ENCODE peak calls at places on chromosomes 1 and 21, in nine cellular contexts. R, I, Y, H, U, V, M, S and F are unnamed samples.

GRCh38 chr21:16775056-16775455 is 737.8 kb upstream of the CXADR start:
- DNase-seq in Y (peak), M (no peak), R (no peak), U (no peak), S (no peak), I (peak), V (no peak), H (no peak), F (no peak)

GRCh38 chr1:97190326-97190725 is 468.7 kb downstream of the PTBP2 start:
- DNase-seq in Y (peak), S (no peak), H (no peak), U (no peak), R (peak), M (no peak), I (no peak), V (no peak), F (peak)

GRCh38 chr1:247409869-247410544 is 6.0 kb upstream of the NLRP3 start:
- DNase-seq in U (no peak), Y (no peak), H (no peak), R (no peak), M (no peak), S (no peak), I (no peak), V (no peak), F (no peak)

GRCh38 chr1:70583522-70583921 is 172.5 kb downstream of the CTH start:
- DNase-seq in I (no peak), V (no peak), M (no peak), U (no peak), Y (no peak), S (no peak), R (no peak), H (no peak), F (no peak)

GRCh38 chr21:39071623-39072214 is 111.5 kb downstream of the PSMG1 start:
- DNase-seq in H (no peak), R (peak), S (no peak), Y (peak), V (no peak), M (no peak), U (no peak), I (no peak), F (peak)

GRCh38 chr1:41803656-41804055 is 115.1 kb downstream of the HIVEP3 start:
- DNase-seq in R (no peak), H (no peak), I (no peak), S (no peak), M (no peak), V (no peak), U (no peak), Y (no peak), F (peak)

GRCh38 chr1:226981386-226981817 is 41.3 kb downstream of the COQ8A start:
- DNase-seq in H (no peak), U (no peak), Y (no peak), M (no peak), R (no peak), I (no peak), V (no peak), S (no peak), F (no peak)

GRCh38 chr1:27391511-27392095 is 819 bp upstream of the GPR3 start:
- DNase-seq in S (no peak), M (no peak), U (no peak), H (peak), R (peak), V (no peak), I (peak), Y (peak), F (peak)

GRCh38 chr1:180606109-180606508 is 25.7 kb upstream of the XPR1 start:
- DNase-seq in Y (no peak), S (no peak), R (no peak), M (no peak), U (no peak), I (peak), H (no peak), V (no peak), F (no peak)
- H3K4me2 ChIP-seq in Y (no peak), S (no peak), R (no peak), M (no peak), U (no peak), I (peak), H (no peak), V (no peak), F (no peak)

DNA sequence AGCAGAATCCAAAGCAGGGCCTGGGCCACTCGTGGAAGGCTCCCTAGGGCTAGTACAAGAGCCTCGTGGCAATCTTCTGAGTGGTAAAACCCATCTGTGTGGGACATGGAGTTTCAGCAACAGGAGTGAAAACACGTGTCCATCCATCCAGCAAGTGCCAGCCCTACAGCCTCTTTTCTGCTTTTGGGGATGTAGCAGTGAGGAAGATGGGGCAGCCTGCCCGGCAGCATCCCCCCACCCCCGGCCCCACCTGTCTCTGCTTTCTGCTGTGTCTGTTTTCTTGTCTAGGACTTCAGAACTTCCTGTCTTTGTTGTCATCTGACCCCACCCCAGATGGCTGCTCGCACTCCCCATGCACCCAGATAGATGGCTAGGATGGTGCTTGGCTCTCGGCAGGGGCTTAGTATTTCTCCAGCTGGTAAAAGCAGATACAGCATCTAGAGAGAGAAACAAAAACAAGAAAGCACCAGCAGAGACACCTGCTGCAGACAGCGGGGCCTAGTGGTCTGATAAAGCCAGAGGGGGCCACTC is 1.5 kb downstream of the CPTP start:
- DNase-seq in V (no peak), I (no peak), H (no peak), U (no peak), Y (no peak), S (peak), M (no peak), R (no peak), F (no peak)
- H3K27ac ChIP-seq in V (no peak), I (no peak), H (peak), U (peak), Y (no peak), S (peak), M (no peak), R (no peak), F (no peak)

GRCh38 chr1:211579434-211580302 is 707 bp upstream of the SLC30A1 start:
- DNase-seq in I (peak), U (no peak), M (peak), V (peak), S (peak), H (no peak), R (peak), Y (peak), F (peak)

GRCh38 chr1:211578640-211579433 is at the start of gene SLC30A1:
- DNase-seq in U (peak), H (peak), Y (peak), R (peak), V (peak), S (peak), I (peak), M (peak), F (peak)

GRCh38 chr1:211577826-211578639 is 928 bp downstream of the SLC30A1 start:
- DNase-seq in V (peak), R (peak), U (no peak), M (peak), S (peak), Y (peak), H (no peak), I (peak), F (peak)

GRCh38 chr1:211581521-211581920 is 2.6 kb upstream of the SLC30A1 start:
- DNase-seq in V (no peak), S (no peak), U (no peak), R (peak), H (no peak), I (no peak), Y (no peak), M (no peak), F (no peak)

GRCh38 chr1:211580303-211580687 is 1.3 kb upstream of the SLC30A1 start:
- DNase-seq in I (peak), U (no peak), H (no peak), Y (no peak), S (no peak), R (peak), V (no peak), M (no peak), F (no peak)
- H3K4me2 ChIP-seq in I (peak), U (peak), H (peak), Y (no peak), S (peak), R (peak), V (peak), M (peak), F (peak)

GRCh38 chr1:94463765-94464330 is 45.7 kb downstream of the ABCD3 start:
- DNase-seq in S (peak), R (peak), Y (peak), V (peak), H (peak), I (peak), M (peak), U (peak), F (peak)
- H3K27ac ChIP-seq in S (no peak), R (no peak), Y (no peak), V (peak), H (no peak), I (no peak), M (no peak), U (no peak), F (no peak)

DNA sequence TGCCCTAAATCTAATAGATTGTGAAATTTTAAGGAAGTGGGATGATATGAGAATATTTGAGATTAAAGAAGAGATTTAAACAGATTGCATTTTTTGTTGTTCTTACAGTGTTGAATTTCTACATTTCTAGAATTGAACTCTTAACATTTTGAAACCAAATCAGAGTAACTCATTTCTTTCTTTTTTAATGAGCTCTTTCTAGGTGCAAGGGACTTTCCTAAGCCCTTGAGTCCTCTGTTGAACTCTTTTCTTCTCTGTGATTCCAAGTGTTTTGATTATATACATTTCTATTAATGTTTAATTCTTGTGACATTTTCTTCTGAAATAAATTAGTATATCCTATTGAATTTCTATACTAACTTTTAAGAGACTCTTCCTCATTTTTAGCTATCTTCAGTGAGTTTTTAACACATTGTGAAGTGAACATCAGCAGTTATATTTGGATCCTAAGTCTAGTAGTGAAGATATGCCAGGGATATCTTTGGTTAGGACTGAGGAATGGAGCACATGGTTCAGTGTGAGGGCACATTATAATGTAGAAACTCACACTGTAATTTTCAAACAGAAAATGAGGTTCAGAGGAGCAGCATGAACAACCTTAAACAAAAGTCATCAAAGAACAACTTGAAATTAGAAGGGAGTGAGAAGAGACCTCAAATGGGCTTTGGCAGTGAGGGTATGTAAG is 53.1 kb downstream of the ATG4C start:
- DNase-seq in M (no peak), Y (no peak), S (no peak), R (no peak), I (no peak), U (no peak), H (no peak), V (no peak), F (no peak)
- H3K4me2 ChIP-seq in M (no peak), Y (no peak), S (no peak), R (no peak), I (no peak), U (no peak), H (no peak), V (no peak), F (no peak)

GRCh38 chr1:15383810-15384209 is 25.9 kb upstream of the EFHD2 start:
- DNase-seq in H (no peak), S (no peak), U (no peak), M (no peak), I (no peak), R (no peak), V (no peak), Y (no peak), F (no peak)

GRCh38 chr1:15388201-15388880 is 21.3 kb upstream of the EFHD2 start:
- DNase-seq in S (no peak), H (no peak), Y (no peak), V (no peak), R (no peak), U (no peak), M (no peak), I (no peak), F (no peak)

GRCh38 chr1:15385420-15385819 is 24.3 kb upstream of the EFHD2 start:
- DNase-seq in S (no peak), Y (no peak), I (no peak), U (no peak), V (no peak), H (no peak), R (no peak), M (no peak), F (no peak)

GRCh38 chr1:15384301-15384901 is 25.3 kb upstream of the EFHD2 start:
- DNase-seq in H (no peak), M (no peak), R (no peak), Y (peak), S (no peak), U (no peak), I (peak), V (no peak), F (no peak)

DNA sequence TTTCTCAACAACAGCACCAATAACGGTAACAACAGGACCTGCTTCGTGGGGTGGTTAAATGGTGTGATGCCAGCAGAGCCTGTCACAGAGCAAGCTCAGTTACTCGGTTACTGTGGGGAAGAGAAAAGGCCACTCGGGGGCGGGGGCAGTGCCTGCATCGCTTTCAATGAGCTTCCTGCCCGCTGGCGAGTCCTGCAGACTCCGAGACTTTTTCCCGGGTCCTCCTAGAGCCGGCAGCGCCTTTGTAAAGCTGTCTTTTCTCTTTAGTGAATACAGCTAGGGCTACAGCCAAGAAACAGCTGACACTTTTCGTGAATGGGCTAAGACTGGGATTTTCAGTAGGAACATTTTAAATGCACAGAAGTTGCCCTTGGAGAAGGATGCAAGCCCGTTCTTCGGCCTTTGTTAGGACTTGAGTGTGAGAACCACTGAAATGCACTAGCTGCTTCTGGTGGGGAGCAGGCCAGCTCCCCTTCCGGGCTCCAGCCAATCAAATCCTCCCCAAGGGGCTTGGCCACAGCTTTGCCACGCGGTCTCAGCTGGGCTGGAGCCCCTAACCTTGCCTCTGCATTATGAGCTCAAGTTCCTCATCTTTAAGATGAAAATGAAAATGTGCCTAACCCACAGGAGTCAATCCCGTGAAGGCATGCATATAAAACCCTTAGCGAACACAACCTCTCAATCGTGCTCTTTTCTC is 23.4 kb upstream of the EFHD2 start:
- DNase-seq in U (no peak), I (peak), R (peak), V (no peak), H (no peak), S (no peak), Y (no peak), M (no peak), F (no peak)
- H3K27ac ChIP-seq in U (no peak), I (no peak), R (no peak), V (no peak), H (no peak), S (no peak), Y (no peak), M (no peak), F (no peak)